ENCODE peak calls at places on chromosomes 12 and 14, in four cellular contexts. Q is A549, K is IMR-90, Z is K562. A is an unnamed sample.

GRCh38 chr12:48390026-48390425 is 39.3 kb upstream of the ZNF641 start:
- DNase-seq in Q (no peak), Z (no peak), K (no peak), A (no peak)

GRCh38 chr12:110234197-110235154 is 46.6 kb upstream of the ATP2A2 start:
- DNase-seq in Q (peak), Z (no peak), K (no peak), A (no peak)

GRCh38 chr14:101409006-101409543 is 152.2 kb upstream of the DIO3 start:
- DNase-seq in Z (no peak), K (no peak), Q (no peak), A (no peak)

GRCh38 chr12:99063182-99063581 is 418.1 kb downstream of the APAF1 start:
- DNase-seq in Q (no peak), K (no peak), Z (no peak), A (no peak)

GRCh38 chr12:111224196-111225066 is 144.5 kb downstream of the PHETA1 start:
- DNase-seq in Z (no peak), K (no peak), Q (no peak), A (no peak)

GRCh38 chr12:108371801-108372344 is 32.8 kb upstream of the CMKLR1 start:
- DNase-seq in K (peak), Z (no peak), Q (no peak), A (no peak)

GRCh38 chr12:19428261-19428660 is 11.0 kb upstream of the AEBP2 start:
- DNase-seq in Q (no peak), Z (no peak), K (no peak), A (no peak)

GRCh38 chr12:52655251-52655650 is 3.2 kb upstream of the KRT2 start:
- DNase-seq in Q (no peak), K (no peak), Z (no peak), A (no peak)

GRCh38 chr12:38350342-38351181 is 34.0 kb downstream of the ALG10B start:
- DNase-seq in Q (no peak), Z (no peak), K (no peak), A (no peak)

GRCh38 chr12:130041983-130042812 is 120.1 kb upstream of the FZD10 start:
- DNase-seq in K (no peak), Q (no peak), Z (peak), A (no peak)

GRCh38 chr12:131785763-131786330 is 42.3 kb upstream of the MMP17 start:
- DNase-seq in K (no peak), Q (no peak), Z (no peak), A (no peak)

GRCh38 chr12:25771062-25771461 is 187.4 kb upstream of the RASSF8 start:
- DNase-seq in K (peak), Q (no peak), Z (no peak), A (no peak)

GRCh38 chr12:109567967-109568366 is 5.3 kb downstream of the MMAB start:
- DNase-seq in Q (no peak), K (no peak), Z (no peak), A (no peak)

GRCh38 chr12:56334490-56334793 is 642 bp upstream of the PAN2 start:
- DNase-seq in K (no peak), Z (no peak), Q (no peak), A (no peak)

GRCh38 chr12:2958432-2959193 is 584 bp upstream of the TEAD4 start:
- DNase-seq in Q (peak), K (peak), Z (peak), A (peak)

GRCh38 chr12:88570103-88570502 is 10.2 kb downstream of the KITLG start:
- DNase-seq in Z (no peak), Q (no peak), K (peak), A (no peak)

GRCh38 chr14:80942158-80942738 is 710 bp upstream of the CEP128 start:
- DNase-seq in Q (no peak), Z (peak), K (no peak), A (no peak)

GRCh38 chr12:34109390-34109789 is 87.1 kb downstream of the ALG10 start:
- DNase-seq in Q (no peak), K (no peak), Z (no peak), A (no peak)

GRCh38 chr12:48988030-48988649 is 10.0 kb downstream of the WNT1 start:
- DNase-seq in K (peak), Z (peak), Q (peak), A (peak)

GRCh38 chr14:77313374-77313773 is 7.3 kb downstream of the POMT2 start:
- DNase-seq in K (no peak), Q (no peak), Z (no peak), A (no peak)

GRCh38 chr12:56206373-56207166 is 15.2 kb downstream of the RNF41 start:
- DNase-seq in Z (peak), Q (peak), K (peak), A (peak)

GRCh38 chr12:131085816-131086591 is 132.3 kb downstream of the ADGRD1 start:
- DNase-seq in K (no peak), Z (no peak), Q (no peak), A (no peak)

GRCh38 chr12:104190151-104190550 is 25.4 kb upstream of the TXNRD1 start:
- DNase-seq in Q (no peak), K (peak), Z (no peak), A (no peak)

GRCh38 chr12:95335948-95336347 is 118.3 kb downstream of the VEZT start:
- DNase-seq in Z (no peak), Q (peak), K (peak), A (peak)

GRCh38 chr12:18753481-18754117 is 15.7 kb downstream of the CAPZA3 start:
- DNase-seq in K (peak), Z (no peak), Q (no peak), A (no peak)

GRCh38 chr12:7083125-7083524 is 9.1 kb downstream of the C1R start:
- DNase-seq in Q (no peak), K (no peak), Z (no peak), A (no peak)

GRCh38 chr14:38143651-38144505 is 63.8 kb upstream of the SSTR1 start:
- DNase-seq in K (peak), Z (no peak), Q (no peak), A (no peak)

GRCh38 chr12:42961395-42961794 is 371.8 kb upstream of the PRICKLE1 start:
- DNase-seq in K (peak), Z (no peak), Q (peak), A (peak)

GRCh38 chr12:45435945-45436710 is 220.2 kb downstream of the ANO6 start:
- DNase-seq in K (no peak), Q (no peak), Z (no peak), A (no peak)

GRCh38 chr12:103632554-103633216 is 45.6 kb downstream of the STAB2 start:
- DNase-seq in K (peak), Z (peak), Q (peak), A (peak)

GRCh38 chr12:47778842-47779241 is 5.8 kb downstream of the SLC48A1 start:
- DNase-seq in K (no peak), Q (no peak), Z (no peak), A (no peak)

GRCh38 chr14:90756755-90757345 is 59.4 kb downstream of the TTC7B start:
- DNase-seq in Q (peak), K (no peak), Z (peak), A (no peak)

GRCh38 chr12:27143676-27144075 is 61.3 kb upstream of the C12orf71 start:
- DNase-seq in K (no peak), Q (no peak), Z (no peak), A (no peak)

GRCh38 chr12:55745361-55746146 is 2.6 kb downstream of the GDF11 start:
- DNase-seq in Q (no peak), Z (peak), K (no peak), A (peak)

GRCh38 chr12:2795291-2796186 is 769 bp downstream of the FKBP4 start:
- DNase-seq in Z (peak), K (peak), Q (peak), A (peak)

GRCh38 chr12:51246254-51246853 is 7.7 kb downstream of the DAZAP2 start:
- DNase-seq in K (peak), Z (peak), Q (no peak), A (no peak)
- TF ChIP-seq MAZ in K (no peak), Z (no peak), Q (no peak), A (no peak)

GRCh38 chr14:96934961-96935360 is 137.8 kb downstream of the VRK1 start:
- DNase-seq in Z (no peak), K (no peak), Q (no peak), A (no peak)

GRCh38 chr14:96944297-96944696 is 147.1 kb downstream of the VRK1 start:
- DNase-seq in Q (no peak), Z (no peak), K (no peak), A (no peak)

GRCh38 chr14:96945721-96946120 is 148.5 kb downstream of the VRK1 start:
- DNase-seq in Z (no peak), K (no peak), Q (no peak), A (no peak)

GRCh38 chr14:96938946-96939345 is 141.8 kb downstream of the VRK1 start:
- DNase-seq in Z (peak), K (no peak), Q (no peak), A (no peak)

GRCh38 chr14:96940009-96940408 is 142.8 kb downstream of the VRK1 start:
- DNase-seq in K (no peak), Q (no peak), Z (peak), A (peak)
- TF ChIP-seq MAZ in K (no peak), Q (no peak), Z (no peak), A (no peak)

GRCh38 chr12:75883241-75883640 is 148.3 kb downstream of the PHLDA1 start:
- DNase-seq in Z (no peak), Q (no peak), K (no peak), A (no peak)
- TF ChIP-seq MAZ in Z (no peak), Q (no peak), K (no peak), A (no peak)

GRCh38 chr12:4217091-4217490 is 56.5 kb upstream of the CCND2 start:
- DNase-seq in Q (no peak), Z (no peak), K (no peak), A (no peak)
- TF ChIP-seq MAZ in Q (no peak), Z (no peak), K (no peak), A (no peak)

DNA sequence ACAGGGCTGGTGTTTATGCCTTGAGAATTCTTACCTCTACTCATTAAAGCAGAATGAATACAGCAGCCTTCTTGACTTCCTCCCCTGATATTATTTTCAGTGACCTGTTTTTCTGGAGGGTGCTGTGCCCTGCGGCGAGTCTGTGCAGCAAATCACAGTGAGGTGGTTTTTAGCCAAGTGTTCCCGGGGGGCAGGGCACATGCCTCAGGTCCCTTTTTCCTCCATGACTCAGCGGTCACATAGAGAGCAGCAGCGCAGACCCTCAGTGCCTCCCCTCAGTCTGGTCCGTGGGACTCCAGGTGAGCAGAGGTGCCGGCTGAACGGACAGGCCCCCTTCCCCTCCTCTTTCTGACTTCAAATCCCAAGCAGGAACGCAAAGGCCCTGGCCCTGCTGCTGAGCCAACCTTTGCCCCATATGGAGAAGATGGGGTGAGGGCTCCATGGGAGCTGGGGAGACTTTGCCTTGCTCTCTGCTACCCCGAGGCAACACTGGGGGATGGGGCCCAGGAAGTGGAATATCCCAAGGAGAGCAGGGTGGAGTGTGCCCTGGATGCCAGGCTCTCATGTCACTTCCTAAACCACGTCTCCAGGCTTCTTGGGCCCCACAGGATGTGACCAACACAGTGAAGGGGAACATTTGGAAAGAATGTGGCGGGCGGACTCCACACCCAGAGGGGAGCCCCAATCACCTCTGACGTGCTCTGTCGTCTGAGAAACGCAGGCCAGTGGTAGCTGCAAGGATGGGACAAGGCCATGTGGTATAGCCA is 90.0 kb downstream of the DHRS2 start:
- DNase-seq in K (no peak), Z (no peak), Q (no peak), A (no peak)
- TF ChIP-seq MAZ in K (no peak), Z (no peak), Q (no peak), A (no peak)

DNA sequence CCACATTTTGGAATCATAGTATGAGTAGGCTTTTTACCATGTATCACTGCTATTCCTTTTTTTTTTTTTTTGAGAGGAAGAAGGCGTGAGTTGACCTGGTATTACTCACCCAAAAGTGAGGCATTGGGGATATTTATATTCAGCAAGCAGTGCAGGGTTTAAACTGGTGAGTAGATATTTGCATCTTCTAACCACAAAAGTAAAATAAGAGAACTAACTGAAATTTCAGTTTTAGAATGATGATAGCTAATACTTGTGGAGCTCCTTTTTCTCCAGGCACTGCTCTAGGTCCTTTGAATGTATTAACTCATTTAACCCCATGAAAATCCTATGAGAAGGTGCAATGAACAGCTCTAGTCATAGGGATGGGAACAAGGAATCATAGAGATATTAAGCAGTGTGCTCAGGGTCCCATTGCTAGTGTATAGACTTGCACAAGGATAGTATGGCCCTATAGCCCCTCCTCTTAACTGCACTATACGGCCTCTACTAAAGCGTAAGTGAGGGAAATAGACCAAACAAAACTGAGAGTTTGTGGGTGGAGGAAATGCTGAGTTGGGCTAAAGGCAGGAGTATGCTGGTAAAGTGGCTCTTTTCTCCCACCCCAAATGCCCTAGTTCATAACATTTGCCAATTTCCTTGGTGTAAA is 104.3 kb upstream of the MAX start:
- DNase-seq in Q (no peak), Z (no peak), K (peak), A (no peak)
- TF ChIP-seq MAZ in Q (no peak), Z (no peak), K (no peak), A (no peak)

A was measured in HepG2.